ENCODE peak calls at places on chromosomes 13 and 19, in seven cellular contexts. One of them, this sample, is unnamed.

GRCh38 chr19:294819-295686 is 3.9 kb upstream of the PLPP2 start:
- DNase-seq in T-helper 9 cell: peak; percentile 30
- DNase-seq in IMR-90: peak; percentile 12
- DNase-seq in head of caudate nucleus: no peak
- DNase-seq in putamen: no peak
- DNase-seq in NCI-H2171 treated with DMSO at 0.1 percent for 48 hours: peak; percentile 38
- DNase-seq in uterus: no peak
- DNase-seq in this sample: no peak

GRCh38 chr13:59681630-59682311 is 482.0 kb downstream of the DIAPH3 start:
- DNase-seq in putamen: no peak
- DNase-seq in NCI-H2171 treated with DMSO at 0.1 percent for 48 hours: no peak
- DNase-seq in IMR-90: no peak
- DNase-seq in T-helper 9 cell: no peak
- DNase-seq in head of caudate nucleus: no peak
- DNase-seq in uterus: no peak
- DNase-seq in this sample: no peak

GRCh38 chr19:4012092-4012974 is 4.8 kb downstream of the PIAS4 start:
- DNase-seq in NCI-H2171 treated with DMSO at 0.1 percent for 48 hours: no peak
- DNase-seq in uterus: no peak
- DNase-seq in IMR-90: no peak
- DNase-seq in head of caudate nucleus: no peak
- DNase-seq in T-helper 9 cell: no peak
- DNase-seq in putamen: no peak
- DNase-seq in this sample: no peak

GRCh38 chr13:98492335-98493034 is 84.4 kb downstream of the STK24 start:
- DNase-seq in T-helper 9 cell: no peak
- DNase-seq in putamen: no peak
- DNase-seq in NCI-H2171 treated with DMSO at 0.1 percent for 48 hours: no peak
- DNase-seq in IMR-90: peak; percentile 50
- DNase-seq in head of caudate nucleus: no peak
- DNase-seq in uterus: no peak
- DNase-seq in this sample: no peak

GRCh38 chr19:40614595-40615411 is 13.6 kb downstream of the LTBP4 start:
- DNase-seq in T-helper 9 cell: peak; percentile 73
- DNase-seq in putamen: no peak
- DNase-seq in uterus: peak; percentile 90
- DNase-seq in head of caudate nucleus: no peak
- DNase-seq in IMR-90: peak; percentile 99
- DNase-seq in NCI-H2171 treated with DMSO at 0.1 percent for 48 hours: peak; percentile 83
- DNase-seq in this sample: peak; percentile 26

GRCh38 chr13:99228737-99229691 is 28.4 kb downstream of the UBAC2 start:
- DNase-seq in head of caudate nucleus: no peak
- DNase-seq in IMR-90: peak; percentile 87
- DNase-seq in NCI-H2171 treated with DMSO at 0.1 percent for 48 hours: no peak
- DNase-seq in uterus: no peak
- DNase-seq in T-helper 9 cell: no peak
- DNase-seq in putamen: no peak
- DNase-seq in this sample: peak; percentile 45

GRCh38 chr13:53921473-53921872 is 892.9 kb downstream of the OLFM4 start:
- DNase-seq in NCI-H2171 treated with DMSO at 0.1 percent for 48 hours: no peak
- DNase-seq in putamen: no peak
- DNase-seq in head of caudate nucleus: no peak
- DNase-seq in uterus: no peak
- DNase-seq in IMR-90: no peak
- DNase-seq in T-helper 9 cell: no peak
- DNase-seq in this sample: no peak

GRCh38 chr13:30705672-30706071 is 29.7 kb upstream of the ALOX5AP start:
- DNase-seq in uterus: no peak
- DNase-seq in IMR-90: no peak
- DNase-seq in NCI-H2171 treated with DMSO at 0.1 percent for 48 hours: no peak
- DNase-seq in putamen: no peak
- DNase-seq in head of caudate nucleus: no peak
- DNase-seq in T-helper 9 cell: no peak
- DNase-seq in this sample: peak; percentile 15

GRCh38 chr19:46955813-46956371 is 63.7 kb upstream of the NPAS1 start:
- DNase-seq in IMR-90: no peak
- DNase-seq in head of caudate nucleus: no peak
- DNase-seq in T-helper 9 cell: no peak
- DNase-seq in uterus: no peak
- DNase-seq in putamen: no peak
- DNase-seq in NCI-H2171 treated with DMSO at 0.1 percent for 48 hours: no peak
- DNase-seq in this sample: no peak

GRCh38 chr13:85013006-85013405 is 786.2 kb downstream of the SLITRK6 start:
- DNase-seq in putamen: no peak
- DNase-seq in head of caudate nucleus: no peak
- DNase-seq in T-helper 9 cell: no peak
- DNase-seq in uterus: no peak
- DNase-seq in IMR-90: no peak
- DNase-seq in NCI-H2171 treated with DMSO at 0.1 percent for 48 hours: no peak
- DNase-seq in this sample: no peak

GRCh38 chr19:10828981-10829821 is 6.8 kb downstream of the TMED1 start:
- DNase-seq in head of caudate nucleus: no peak
- DNase-seq in IMR-90: no peak
- DNase-seq in putamen: no peak
- DNase-seq in T-helper 9 cell: no peak
- DNase-seq in uterus: no peak
- DNase-seq in NCI-H2171 treated with DMSO at 0.1 percent for 48 hours: peak; percentile 11
- DNase-seq in this sample: no peak

GRCh38 chr19:42206871-42207755 is 10.4 kb downstream of the DEDD2 start:
- DNase-seq in T-helper 9 cell: no peak
- DNase-seq in uterus: no peak
- DNase-seq in IMR-90: peak; percentile 44
- DNase-seq in putamen: no peak
- DNase-seq in head of caudate nucleus: no peak
- DNase-seq in NCI-H2171 treated with DMSO at 0.1 percent for 48 hours: no peak
- DNase-seq in this sample: peak; percentile 49

GRCh38 chr13:81636120-81636519 is 1295.2 kb upstream of the SPRY2 start:
- DNase-seq in putamen: no peak
- DNase-seq in IMR-90: no peak
- DNase-seq in uterus: no peak
- DNase-seq in NCI-H2171 treated with DMSO at 0.1 percent for 48 hours: no peak
- DNase-seq in T-helper 9 cell: no peak
- DNase-seq in head of caudate nucleus: no peak
- DNase-seq in this sample: no peak

GRCh38 chr19:41821003-41821735 is 23.3 kb downstream of the LYPD4 start:
- DNase-seq in head of caudate nucleus: no peak
- DNase-seq in T-helper 9 cell: peak; percentile 9
- DNase-seq in uterus: no peak
- DNase-seq in IMR-90: peak; percentile 15
- DNase-seq in NCI-H2171 treated with DMSO at 0.1 percent for 48 hours: peak; percentile 36
- DNase-seq in putamen: no peak
- DNase-seq in this sample: peak; percentile 35

GRCh38 chr19:31154021-31154420 is 195.2 kb downstream of the TSHZ3 start:
- DNase-seq in IMR-90: peak; percentile 4
- DNase-seq in putamen: no peak
- DNase-seq in T-helper 9 cell: no peak
- DNase-seq in head of caudate nucleus: no peak
- DNase-seq in NCI-H2171 treated with DMSO at 0.1 percent for 48 hours: no peak
- DNase-seq in uterus: no peak
- DNase-seq in this sample: peak; percentile 24

GRCh38 chr13:35771898-35772297 is 295.4 kb upstream of the MAB21L1 start:
- DNase-seq in T-helper 9 cell: no peak
- DNase-seq in IMR-90: peak; percentile 95
- DNase-seq in uterus: no peak
- DNase-seq in head of caudate nucleus: no peak
- DNase-seq in NCI-H2171 treated with DMSO at 0.1 percent for 48 hours: no peak
- DNase-seq in putamen: no peak
- DNase-seq in this sample: peak; percentile 83

GRCh38 chr19:14731200-14731599 is 41.4 kb downstream of the ZNF333 start:
- DNase-seq in uterus: no peak
- DNase-seq in head of caudate nucleus: no peak
- DNase-seq in NCI-H2171 treated with DMSO at 0.1 percent for 48 hours: no peak
- DNase-seq in T-helper 9 cell: no peak
- DNase-seq in putamen: no peak
- DNase-seq in IMR-90: no peak
- DNase-seq in this sample: no peak

GRCh38 chr19:38538793-38539528 is 78.8 kb downstream of the MAP4K1 start:
- DNase-seq in IMR-90: no peak
- DNase-seq in uterus: no peak
- DNase-seq in T-helper 9 cell: no peak
- DNase-seq in head of caudate nucleus: no peak
- DNase-seq in NCI-H2171 treated with DMSO at 0.1 percent for 48 hours: no peak
- DNase-seq in putamen: no peak
- DNase-seq in this sample: no peak

GRCh38 chr13:113059891-113060290 is 45.7 kb upstream of the F7 start:
- DNase-seq in uterus: no peak
- DNase-seq in putamen: no peak
- DNase-seq in T-helper 9 cell: no peak
- DNase-seq in NCI-H2171 treated with DMSO at 0.1 percent for 48 hours: no peak
- DNase-seq in IMR-90: no peak
- DNase-seq in head of caudate nucleus: no peak
- DNase-seq in this sample: no peak

GRCh38 chr19:38001158-38001781 is 94.3 kb downstream of the SIPA1L3 start:
- DNase-seq in head of caudate nucleus: no peak
- DNase-seq in uterus: no peak
- DNase-seq in IMR-90: no peak
- DNase-seq in T-helper 9 cell: no peak
- DNase-seq in putamen: no peak
- DNase-seq in NCI-H2171 treated with DMSO at 0.1 percent for 48 hours: no peak
- DNase-seq in this sample: no peak

This sample was measured in RCC 7860.